ENCODE peak calls at places on chromosomes 6 and 20, in six cellular contexts. M is NCI-H2081; U is naive B cell; P is KBM-7; D is stimulated activated CD8-positive, alpha-beta memory T cell treated with anti-CD3 and anti-CD28 coated beads, Interleukin-2, amount 100 ng/mL, for 48 hours; C is activated CD8-positive, alpha-beta memory T cell treated with anti-CD3 and anti-CD28 coated beads, Interleukin-2, amount 10 ng/mL, durations not matched to agents 7 days and 5 days. V is an unnamed sample.

GRCh38 chr6:33980176-33980805 is 165.6 kb downstream of the GRM4 start:
- DNase-seq in M (no peak), U (no peak), P (no peak), D (no peak), C (no peak), V (no peak)

GRCh38 chr20:12113468-12114371 is 196.0 kb downstream of the BTBD3 start:
- DNase-seq in M (peak), U (no peak), P (no peak), D (no peak), C (no peak), V (peak)

GRCh38 chr20:14319704-14320103 is 17.7 kb downstream of the FLRT3 start:
- DNase-seq in M (no peak), U (no peak), P (no peak), D (no peak), C (no peak), V (no peak)

GRCh38 chr6:113362542-113363430 is 494.4 kb upstream of the MARCKS start:
- DNase-seq in M (no peak), U (no peak), P (no peak), D (no peak), C (no peak), V (no peak)

GRCh38 chr6:34515473-34516387 is 40.4 kb downstream of the SPDEF start:
- DNase-seq in M (no peak), U (no peak), P (no peak), D (no peak), C (no peak), V (no peak)

GRCh38 chr6:55794136-55794812 is 81.1 kb downstream of the BMP5 start:
- DNase-seq in M (no peak), U (no peak), P (no peak), D (no peak), C (no peak), V (no peak)

GRCh38 chr6:134822920-134823430 is 126.9 kb downstream of the ALDH8A1 start:
- DNase-seq in M (peak), U (peak), P (peak), D (peak), C (peak), V (peak)

GRCh38 chr20:21179796-21180195 is 53.9 kb downstream of the KIZ start:
- DNase-seq in M (no peak), U (no peak), P (no peak), D (no peak), C (no peak), V (no peak)

GRCh38 chr6:89667872-89668556 is 29.5 kb upstream of the LYRM2 start:
- DNase-seq in M (no peak), U (no peak), P (no peak), D (no peak), C (no peak), V (no peak)

GRCh38 chr20:44166477-44166876 is 20.5 kb downstream of the JPH2 start:
- DNase-seq in M (no peak), U (no peak), P (no peak), D (no peak), C (no peak), V (peak)

V was measured in left ventricle myocardium superior.